ENCODE peak calls at places on chromosome 13, in four cellular contexts. Z, Q, K and R are unnamed samples.

GRCh38 chr13:95075506-95075905 is 225.7 kb downstream of the ABCC4 start:
- DNase-seq in Z (no peak), Q (no peak), K (no peak), R (no peak)

GRCh38 chr13:100989424-100989823 is 314.8 kb upstream of the TMTC4 start:
- DNase-seq in Z (no peak), Q (no peak), K (no peak), R (no peak)

GRCh38 chr13:60584976-60585375 is 188.0 kb downstream of the TDRD3 start:
- DNase-seq in Z (no peak), Q (no peak), K (no peak), R (no peak)

GRCh38 chr13:25715760-25716159 is 336.1 kb downstream of the SHISA2 start:
- DNase-seq in Z (no peak), Q (no peak), K (no peak), R (no peak)

GRCh38 chr13:78022164-78022877 is 103.7 kb upstream of the EDNRB start:
- DNase-seq in Z (peak; percentile 94), Q (no peak), K (peak; percentile 36), R (peak; percentile 88)

GRCh38 chr13:29140277-29140676 is 320.1 kb downstream of the MTUS2 start:
- DNase-seq in Z (no peak), Q (no peak), K (no peak), R (no peak)

GRCh38 chr13:32426191-32426980 is 1.5 kb downstream of the N4BP2L1 start:
- DNase-seq in Z (peak; percentile 77), Q (no peak), K (peak; percentile 65), R (peak; percentile 84)

GRCh38 chr13:24651718-24652345 is 28.4 kb upstream of the ATP12A start:
- DNase-seq in Z (no peak), Q (no peak), K (no peak), R (no peak)

GRCh38 chr13:51097353-51098043 is 13.6 kb downstream of the C13orf42 start:
- DNase-seq in Z (no peak), Q (no peak), K (no peak), R (no peak)

GRCh38 chr13:46759861-46760260 is 37.1 kb downstream of the ESD start:
- DNase-seq in Z (no peak), Q (no peak), K (no peak), R (no peak)

GRCh38 chr13:32225494-32225931 is 89.7 kb downstream of the ZAR1L start:
- DNase-seq in Z (no peak), Q (no peak), K (no peak), R (no peak)

DNA sequence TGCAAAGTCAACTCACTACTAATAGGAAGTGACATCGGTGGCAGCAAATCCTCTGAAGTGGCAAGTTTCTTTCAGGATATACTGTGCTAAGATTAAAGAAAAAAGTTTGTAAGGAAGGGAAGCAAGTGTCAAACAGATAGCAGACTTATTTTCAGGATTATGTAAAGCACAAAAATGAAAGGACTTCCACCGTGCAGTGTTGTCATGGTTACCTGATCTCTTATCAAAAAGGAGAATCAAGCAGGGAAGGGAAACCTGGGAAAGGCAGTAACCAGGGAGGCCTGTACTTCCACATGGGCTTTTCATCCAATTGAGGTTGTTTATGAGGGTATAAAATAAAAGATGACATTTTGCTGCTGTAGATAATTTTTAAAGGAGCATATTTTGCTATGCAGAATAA is 117.2 kb upstream of the FNDC3A start:
- DNase-seq in Z (no peak), Q (no peak), K (no peak), R (no peak)
- H3K4me3 ChIP-seq in Z (no peak overlapping the region), Q (no peak overlapping the region), K (no peak overlapping the region), R (no peak overlapping the region)

GRCh38 chr13:43196750-43197149 is 173.4 kb downstream of the DNAJC15 start:
- DNase-seq in Z (no peak), Q (no peak), K (no peak), R (no peak)
- H3K4me3 ChIP-seq in Z (no peak overlapping the region), Q (no peak overlapping the region), K (no peak overlapping the region), R (no peak overlapping the region)

DNA sequence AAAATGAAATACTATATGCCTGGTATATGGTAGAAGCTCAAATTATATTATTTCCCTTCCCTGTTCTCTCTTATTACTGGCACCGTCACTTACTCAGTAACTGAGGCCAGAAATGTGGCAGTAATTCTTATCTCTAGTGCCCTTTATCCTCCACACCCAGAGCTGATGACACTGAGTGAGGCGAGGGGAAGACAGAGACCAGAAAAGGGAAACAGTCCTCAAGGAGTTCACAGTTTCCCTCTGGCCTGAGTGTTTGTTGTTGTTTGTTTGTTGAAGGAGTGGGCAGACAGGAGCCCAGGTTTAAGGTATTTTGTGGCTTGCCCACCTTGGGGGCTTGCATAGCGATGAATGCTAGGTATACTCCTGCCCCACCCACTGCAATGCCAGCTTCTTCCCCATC is 101.5 kb upstream of the FNDC3A start:
- DNase-seq in Z (no peak), Q (no peak), K (no peak), R (no peak)
- H3K4me3 ChIP-seq in Z (no peak overlapping the region), Q (no peak overlapping the region), K (no peak overlapping the region), R (no peak overlapping the region)

GRCh38 chr13:67099494-67099893 is 130.6 kb downstream of the PCDH9 start:
- DNase-seq in Z (no peak), Q (no peak), K (no peak), R (no peak)
- H3K4me3 ChIP-seq in Z (no peak overlapping the region), Q (no peak overlapping the region), K (no peak overlapping the region), R (no peak overlapping the region)

GRCh38 chr13:80040977-80041310 is 300.0 kb downstream of the SPRY2 start:
- DNase-seq in Z (no peak), Q (no peak), K (no peak), R (no peak)
- H3K4me3 ChIP-seq in Z (no peak overlapping the region), Q (no peak overlapping the region), K (no peak overlapping the region), R (no peak overlapping the region)

GRCh38 chr13:44575741-44576395 is at the start of gene TSC22D1:
- DNase-seq in Z (peak; percentile 44), Q (peak; percentile 59), K (peak; percentile 66), R (peak; percentile 73)

GRCh38 chr13:44573790-44574465 is 2.2 kb downstream of the TSC22D1 start:
- DNase-seq in Z (no peak), Q (no peak), K (peak; percentile 8), R (peak; percentile 53)

GRCh38 chr13:44573071-44573470 is 3.1 kb downstream of the TSC22D1 start:
- DNase-seq in Z (no peak), Q (no peak), K (no peak), R (no peak)

GRCh38 chr13:44575035-44575434 is 1.1 kb downstream of the TSC22D1 start:
- DNase-seq in Z (no peak), Q (no peak), K (no peak), R (no peak)

DNA sequence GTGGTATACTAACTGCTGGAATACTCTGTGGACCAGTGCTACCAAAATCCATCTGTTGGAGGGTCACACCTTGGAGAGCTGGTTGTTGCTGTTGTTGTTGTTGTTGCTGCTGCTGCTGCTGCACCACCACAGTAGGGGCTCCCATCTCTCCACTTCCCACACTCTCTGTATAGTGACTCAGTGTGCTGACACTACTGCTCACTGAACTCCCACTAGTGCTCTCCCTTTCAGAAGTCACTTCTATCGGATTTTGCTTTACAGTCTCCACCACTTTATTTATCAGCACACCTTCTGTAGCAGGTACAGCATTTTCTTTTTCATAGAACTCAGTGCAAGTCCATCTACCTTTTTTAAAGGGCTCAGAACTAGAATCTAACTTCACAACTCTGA is 1.7 kb downstream of the TSC22D1 start:
- DNase-seq in Z (no peak), Q (no peak), K (no peak), R (no peak)
- H3K4me3 ChIP-seq in Z (no peak overlapping the region), Q (peak overlapping the region; percentile 87), K (no peak overlapping the region), R (no peak overlapping the region)

GRCh38 chr13:113448545-113448884 is 4.8 kb downstream of the ADPRHL1 start:
- DNase-seq in Z (no peak), Q (no peak), K (no peak), R (peak; percentile 54)
- H3K4me3 ChIP-seq in Z (no peak overlapping the region), Q (no peak overlapping the region), K (no peak overlapping the region), R (peak overlapping the region; percentile 61)

DNA sequence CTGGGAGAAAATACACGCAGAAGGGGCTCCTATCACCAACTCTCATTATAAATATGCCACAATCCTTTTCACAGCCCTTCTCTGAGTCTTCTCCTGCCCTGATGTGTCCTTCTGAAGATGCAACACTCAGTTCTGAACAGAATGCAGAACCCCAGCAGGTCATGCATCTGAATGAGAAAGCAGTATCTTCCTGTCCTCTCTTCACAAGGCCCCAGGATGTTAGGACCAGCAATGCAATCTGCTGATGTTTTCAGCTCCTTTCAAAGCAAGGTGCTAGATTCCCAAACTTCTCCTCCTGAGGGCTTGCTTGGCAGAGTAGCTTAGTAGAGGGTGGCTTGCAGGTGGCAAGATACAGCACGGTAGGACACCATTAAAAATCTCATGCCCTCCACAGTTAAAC is 22.3 kb upstream of the DOCK9 start:
- DNase-seq in Z (no peak), Q (no peak), K (no peak), R (no peak)
- H3K4me3 ChIP-seq in Z (no peak overlapping the region), Q (no peak overlapping the region), K (no peak overlapping the region), R (no peak overlapping the region)

DNA sequence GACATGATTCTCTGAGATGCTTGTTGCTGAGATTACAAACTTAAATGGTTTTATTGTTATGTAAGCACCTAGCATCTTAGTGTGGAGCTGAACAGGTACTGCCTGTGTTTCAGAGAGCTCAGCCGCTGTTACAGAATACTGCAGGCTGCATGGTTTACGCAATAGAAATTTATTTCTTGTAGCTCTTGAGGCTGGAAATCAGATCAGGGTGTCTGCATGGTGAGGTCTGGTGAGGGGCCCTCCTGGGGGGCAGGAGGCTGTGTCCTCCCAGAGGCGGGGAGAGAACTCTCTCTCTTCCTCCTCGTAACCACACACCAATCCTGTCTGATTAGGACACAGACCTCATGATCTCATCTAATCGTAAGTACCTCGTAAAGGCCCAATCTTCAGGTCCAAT is 13.1 kb downstream of the ATP11A start:
- DNase-seq in Z (no peak), Q (no peak), K (no peak), R (no peak)
- H3K4me3 ChIP-seq in Z (no peak overlapping the region), Q (no peak overlapping the region), K (no peak overlapping the region), R (no peak overlapping the region)

GRCh38 chr13:111662451-111662850 is 342.0 kb downstream of the TEX29 start:
- DNase-seq in Z (no peak), Q (no peak), K (no peak), R (no peak)
- H3K4me3 ChIP-seq in Z (no peak overlapping the region), Q (no peak overlapping the region), K (no peak overlapping the region), R (no peak overlapping the region)